ENCODE peak calls at places on chromosomes 11 and 22, in four cellular contexts. Y is cardiac muscle cell, J is Calu3, T is neural crest cell. X is an unnamed sample.

GRCh38 chr11:88405853-88406252 is 68.3 kb upstream of the CTSC start:
- DNase-seq in Y (no peak), J (no peak), T (no peak), X (no peak)

GRCh38 chr11:88431675-88432341 is 94.3 kb upstream of the CTSC start:
- DNase-seq in Y (no peak), J (no peak), T (no peak), X (no peak)

GRCh38 chr22:50691521-50691920 is 18.9 kb downstream of the SHANK3 start:
- DNase-seq in Y (peak; percentile 62), J (peak; percentile 47), T (peak; percentile 45), X (no peak)

GRCh38 chr11:46560300-46561025 is 33.4 kb downstream of the AMBRA1 start:
- DNase-seq in Y (peak; percentile 55), J (no peak), T (no peak), X (no peak)

GRCh38 chr22:49429066-49429465 is 398.6 kb downstream of the BRD1 start:
- DNase-seq in Y (no peak), J (no peak), T (no peak), X (no peak)

GRCh38 chr11:62075438-62075837 is 48.4 kb upstream of the INCENP start:
- DNase-seq in Y (no peak), J (no peak), T (no peak), X (no peak)

GRCh38 chr22:35140879-35141745 is 75.2 kb downstream of the ISX start:
- DNase-seq in Y (no peak), J (peak; percentile 23), T (no peak), X (no peak)

GRCh38 chr11:57150454-57150917 is 31.3 kb upstream of the LRRC55 start:
- DNase-seq in Y (peak; percentile 51), J (no peak), T (no peak), X (no peak)

GRCh38 chr11:2581151-2581930 is 118.5 kb downstream of the KCNQ1OT1 start:
- DNase-seq in Y (no peak), J (no peak), T (no peak), X (peak; percentile 7)

GRCh38 chr22:29426476-29426875 is 11.9 kb upstream of the RFPL1 start:
- DNase-seq in Y (no peak), J (no peak), T (no peak), X (no peak)

GRCh38 chr22:45830531-45831245 is 146.3 kb downstream of the WNT7B start:
- DNase-seq in Y (peak; percentile 11), J (no peak), T (no peak), X (no peak)

GRCh38 chr11:2264366-2265011 is 5.9 kb downstream of the ASCL2 start:
- DNase-seq in Y (no peak), J (no peak), T (no peak), X (no peak)

GRCh38 chr22:36641902-36642640 is 61.5 kb downstream of the CACNG2 start:
- DNase-seq in Y (peak; percentile 57), J (no peak), T (no peak), X (no peak)

GRCh38 chr22:21657361-21658118 is 8.3 kb upstream of the PPIL2 start:
- DNase-seq in Y (peak; percentile 15), J (peak; percentile 91), T (peak; percentile 72), X (peak; percentile 75)

GRCh38 chr11:65574963-65575567 is 788 bp upstream of the EHBP1L1 start:
- DNase-seq in Y (no peak), J (no peak), T (no peak), X (no peak)

GRCh38 chr11:31408205-31408604 is 38.5 kb downstream of the DNAJC24 start:
- DNase-seq in Y (no peak), J (no peak), T (no peak), X (no peak)

GRCh38 chr11:69982675-69983570 is 95.2 kb upstream of the ANO1 start:
- DNase-seq in Y (no peak), J (no peak), T (no peak), X (no peak)

GRCh38 chr22:40712311-40712710 is 33.0 kb downstream of the MCHR1 start:
- DNase-seq in Y (no peak), J (no peak), T (no peak), X (no peak)

GRCh38 chr22:47281126-47282106 is 519.0 kb downstream of the TBC1D22A start:
- DNase-seq in Y (no peak), J (no peak), T (no peak), X (no peak)

GRCh38 chr22:46445771-46446485 is 91.5 kb downstream of the CELSR1 start:
- DNase-seq in Y (no peak), J (no peak), T (no peak), X (no peak)

GRCh38 chr11:93541884-93542752 is 1.1 kb downstream of the SMCO4 start:
- DNase-seq in Y (peak; percentile 39), J (peak; percentile 24), T (no peak), X (no peak)

GRCh38 chr11:11003226-11003625 is 145.4 kb upstream of the ZBED5 start:
- DNase-seq in Y (no peak), J (no peak), T (no peak), X (no peak)

GRCh38 chr11:119776031-119776636 is 47.1 kb upstream of the NECTIN1 start:
- DNase-seq in Y (no peak), J (no peak), T (no peak), X (no peak)

GRCh38 chr11:56841210-56841810 is 92.8 kb upstream of the OR9G4 start:
- DNase-seq in Y (peak; percentile 78), J (peak; percentile 67), T (peak; percentile 47), X (peak; percentile 29)

GRCh38 chr11:72825661-72826060 is 11.4 kb downstream of the ATG16L2 start:
- DNase-seq in Y (no peak), J (no peak), T (no peak), X (no peak)

GRCh38 chr22:27370281-27370680 is 431.3 kb downstream of the MN1 start:
- DNase-seq in Y (peak; percentile 9), J (no peak), T (no peak), X (no peak)

GRCh38 chr11:70593446-70593983 is 195.2 kb downstream of the CTTN start:
- DNase-seq in Y (no peak), J (no peak), T (no peak), X (no peak)

GRCh38 chr11:66317322-66317765 is 500 bp upstream of the CD248 start:
- DNase-seq in Y (peak; percentile 87), J (no peak), T (no peak), X (no peak)

GRCh38 chr11:33778682-33779081 is 4.4 kb upstream of the FBXO3 start:
- DNase-seq in Y (peak; percentile 82), J (no peak), T (no peak), X (no peak)

GRCh38 chr11:106409681-106410080 is 332.2 kb downstream of the AASDHPPT start:
- DNase-seq in Y (no peak), J (no peak), T (no peak), X (no peak)

GRCh38 chr11:66652651-66653050 is 14.1 kb downstream of the RBM4 start:
- DNase-seq in Y (no peak), J (no peak), T (no peak), X (no peak)

GRCh38 chr11:64694821-64695365 is 28.1 kb downstream of the NRXN2 start:
- DNase-seq in Y (no peak), J (no peak), T (peak; percentile 58), X (no peak)

GRCh38 chr22:37931893-37932389 is 21.5 kb downstream of the C22orf23 start:
- DNase-seq in Y (no peak), J (no peak), T (no peak), X (no peak)

GRCh38 chr22:37930270-37930951 is 23.0 kb downstream of the C22orf23 start:
- DNase-seq in Y (peak; percentile 29), J (no peak), T (no peak), X (no peak)

GRCh38 chr22:37930952-37931440 is 22.4 kb downstream of the C22orf23 start:
- DNase-seq in Y (no peak), J (no peak), T (no peak), X (no peak)

GRCh38 chr22:37927129-37927936 is 21.2 kb downstream of the MICALL1 start:
- DNase-seq in Y (no peak), J (no peak), T (no peak), X (no peak)

GRCh38 chr22:37929390-37929789 is 23.3 kb downstream of the MICALL1 start:
- DNase-seq in Y (no peak), J (no peak), T (no peak), X (no peak)
- TF ChIP-seq CTCF in Y (no peak), J (no peak), T (no peak), X (no peak)

DNA sequence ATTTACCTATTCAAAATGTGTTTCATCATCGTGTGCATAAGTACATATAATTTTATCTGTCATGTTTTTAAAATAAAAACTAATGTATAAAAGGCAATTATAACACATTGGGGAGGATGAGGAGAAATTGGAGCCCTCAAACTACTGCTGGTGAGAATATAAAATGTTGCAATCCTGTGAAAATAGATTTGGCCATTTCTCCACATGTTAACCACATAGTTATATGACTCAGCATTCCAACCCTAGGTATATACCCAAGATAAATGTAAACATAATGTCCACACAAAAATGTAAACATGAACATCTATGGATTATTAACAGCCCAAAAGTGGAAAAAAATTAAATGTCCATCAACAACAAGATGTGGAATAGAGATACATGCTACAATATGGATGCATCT is 928.0 kb upstream of the FAT3 start:
- DNase-seq in Y (no peak), J (no peak), T (no peak), X (no peak)
- TF ChIP-seq CTCF in Y (no peak), J (no peak), T (no peak), X (no peak)

GRCh38 chr22:38427940-38428339 is 27.1 kb downstream of the KCNJ4 start:
- DNase-seq in Y (no peak), J (no peak), T (no peak), X (no peak)

GRCh38 chr22:38426628-38427027 is 28.4 kb downstream of the KCNJ4 start:
- DNase-seq in Y (no peak), J (no peak), T (no peak), X (no peak)

GRCh38 chr22:38428714-38429113 is 26.3 kb downstream of the KCNJ4 start:
- DNase-seq in Y (no peak), J (no peak), T (no peak), X (no peak)

GRCh38 chr22:38429460-38430128 is 25.4 kb downstream of the KCNJ4 start:
- DNase-seq in Y (peak; percentile 8), J (no peak), T (no peak), X (no peak)

GRCh38 chr22:38427465-38427864 is 27.5 kb downstream of the KCNJ4 start:
- DNase-seq in Y (no peak), J (no peak), T (no peak), X (no peak)
- TF ChIP-seq CTCF in Y (no peak), J (no peak), T (no peak), X (no peak)

GRCh38 chr11:77524539-77524938 is 50.6 kb upstream of the PAK1 start:
- DNase-seq in Y (no peak), J (no peak), T (no peak), X (no peak)
- TF ChIP-seq CTCF in Y (no peak), J (no peak), T (no peak), X (no peak)

DNA sequence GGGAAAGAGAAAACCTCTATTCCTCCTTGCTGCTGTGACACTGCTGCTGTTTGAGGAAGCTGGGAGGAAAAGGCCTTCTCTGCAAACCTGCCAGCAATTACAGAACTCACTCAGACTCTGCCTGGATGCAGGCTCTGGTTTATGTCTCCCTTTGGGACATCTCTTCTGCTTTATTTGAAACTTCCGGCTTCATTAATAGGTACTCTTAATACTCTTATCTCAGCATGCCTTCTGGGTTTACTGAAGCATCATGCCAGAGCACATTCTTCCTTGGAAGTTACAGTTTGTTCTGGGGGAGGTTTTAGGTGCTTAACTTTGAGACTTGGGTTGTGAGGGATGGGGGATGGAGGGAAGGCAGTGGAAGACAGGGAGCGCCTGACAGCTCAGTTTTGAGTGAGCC is 79.9 kb downstream of the NAV2 start:
- DNase-seq in Y (peak; percentile 37), J (no peak), T (no peak), X (no peak)
- TF ChIP-seq CTCF in Y (no peak), J (no peak), T (no peak), X (no peak)

GRCh38 chr22:42396621-42397331 is 35.4 kb downstream of the NFAM1 start:
- DNase-seq in Y (no peak), J (no peak), T (no peak), X (no peak)
- TF ChIP-seq CTCF in Y (no peak), J (no peak), T (no peak), X (no peak)